ENCODE peak calls at places on chromosomes 16 and 17, in five cellular contexts. O, I, R, A and F are unnamed samples.

GRCh38 chr17:47692895-47693666 is 880 bp upstream of the TBKBP1 start:
- DNase-seq in O (no peak), I (no peak), R (no peak), A (no peak), F (no peak)

GRCh38 chr17:19017804-19018599 is 13.4 kb upstream of the FAM83G start:
- DNase-seq in O (no peak), I (no peak), R (no peak), A (no peak), F (no peak)

GRCh38 chr16:64304376-64304775 is 817.5 kb downstream of the CDH11 start:
- DNase-seq in O (no peak), I (no peak), R (no peak), A (no peak), F (no peak)

GRCh38 chr17:2023692-2024571 is 1.2 kb downstream of the RTN4RL1 start:
- DNase-seq in O (no peak), I (peak; percentile 40), R (no peak), A (peak; percentile 51), F (peak; percentile 52)

GRCh38 chr17:72602517-72603345 is 481.9 kb downstream of the SOX9 start:
- DNase-seq in O (no peak), I (no peak), R (no peak), A (peak; percentile 76), F (no peak)

GRCh38 chr17:50206604-50207293 is 5.3 kb upstream of the COL1A1 start:
- DNase-seq in O (no peak), I (peak; percentile 42), R (no peak), A (peak; percentile 61), F (no peak)

GRCh38 chr17:59427996-59428395 is 96.5 kb downstream of the YPEL2 start:
- DNase-seq in O (no peak), I (no peak), R (no peak), A (peak; percentile 82), F (peak; percentile 6)

GRCh38 chr17:62792122-62792800 is 15.9 kb downstream of the MARCHF10 start:
- DNase-seq in O (no peak), I (no peak), R (no peak), A (peak; percentile 99), F (peak; percentile 37)

GRCh38 chr17:6666077-6666521 is 14.5 kb downstream of the C17orf100 start:
- DNase-seq in O (no peak), I (peak; percentile 44), R (no peak), A (peak; percentile 81), F (peak; percentile 63)

GRCh38 chr17:42325026-42325425 is 36.7 kb downstream of the STAT5A start:
- DNase-seq in O (no peak), I (no peak), R (no peak), A (peak; percentile 79), F (peak; percentile 95)

GRCh38 chr16:88705746-88706287 is 391 bp downstream of the RNF166 start:
- DNase-seq in O (no peak), I (peak; percentile 47), R (no peak), A (no peak), F (no peak)

GRCh38 chr17:74353446-74354060 is 8.1 kb downstream of the BTBD17 start:
- DNase-seq in O (no peak), I (no peak), R (no peak), A (no peak), F (no peak)

GRCh38 chr16:75256871-75257343 is 5.5 kb upstream of the BCAR1 start:
- DNase-seq in O (peak; percentile 11), I (no peak), R (no peak), A (peak; percentile 68), F (no peak)